ENCODE peak calls at places on chromosomes 3 and 15, in eight cellular contexts. X is activated CD4-positive, alpha-beta T cell treated with anti-CD3 and anti-CD28 coated beads, Interleukin-2, amount 10 ng/mL, durations not matched to agents 7 days and 5 days; W is effector CD4-positive, alpha-beta T cell; S is T-helper 2 cell; Y is neural crest cell; B is Jurkat, Clone E6-1; Q is GM12892; Z is CD8-positive, alpha-beta T cell. M is an unnamed sample.

GRCh38 chr3:1103525-1103924 is 10.7 kb downstream of the CNTN6 start:
- DNase-seq in Q (no peak), Y (no peak), Z (no peak), B (no peak), W (no peak), S (no peak), X (no peak), M (no peak)

GRCh38 chr15:72307036-72307435 is 12.9 kb downstream of the CELF6 start:
- DNase-seq in W (no peak), Z (no peak), Y (no peak), Q (no peak), B (no peak), X (no peak), S (no peak), M (no peak)

GRCh38 chr3:66405701-66406091 is 95.1 kb downstream of the LRIG1 start:
- DNase-seq in Z (no peak), W (no peak), Y (no peak), B (no peak), Q (no peak), S (no peak), X (no peak), M (no peak)

GRCh38 chr3:20846081-20846480 is 660.1 kb upstream of the SGO1 start:
- DNase-seq in X (no peak), S (no peak), W (no peak), Y (no peak), Z (no peak), Q (no peak), B (no peak), M (no peak)

GRCh38 chr3:183871541-183871940 is 13.1 kb downstream of the PARL start:
- DNase-seq in W (no peak), Z (no peak), S (no peak), X (no peak), Y (no peak), B (no peak), Q (no peak), M (no peak)

GRCh38 chr15:47987908-47988532 is 132.8 kb upstream of the SLC24A5 start:
- DNase-seq in S (peak; percentile 71), Q (no peak), W (no peak), B (peak; percentile 66), X (peak; percentile 47), Z (no peak), Y (peak; percentile 21), M (no peak)

GRCh38 chr3:98920166-98920565 is 18.7 kb upstream of the DCBLD2 start:
- DNase-seq in Q (no peak), W (no peak), B (no peak), Z (no peak), Y (no peak), X (no peak), S (no peak), M (no peak)

GRCh38 chr3:125262155-125262554 is 49.6 kb upstream of the SLC12A8 start:
- DNase-seq in Z (no peak), S (no peak), Y (no peak), W (no peak), Q (no peak), B (no peak), X (no peak), M (no peak)

GRCh38 chr3:6854184-6854583 is 6.7 kb upstream of the GRM7 start:
- DNase-seq in X (no peak), Q (no peak), S (no peak), Z (no peak), B (no peak), W (no peak), Y (no peak), M (no peak)

GRCh38 chr3:184238246-184238818 is 8.9 kb downstream of the VWA5B2 start:
- DNase-seq in Z (no peak), X (no peak), Q (no peak), W (no peak), B (no peak), Y (no peak), S (no peak), M (no peak)

M was measured in iPS DF 6.9.